ENCODE peak calls at places on chromosomes 2 and 18, in five cellular contexts. Y is psoas muscle; S is activated CD8-positive, alpha-beta memory T cell treated with anti-CD3 and anti-CD28 coated beads for 48 hours; M is activated T-helper 1 cell treated with Interleukin-2 at 50 U/mL for 16 hours; X is activated naive CD8-positive, alpha-beta T cell treated with anti-CD3 and anti-CD28 coated beads, Interleukin-2, amount 50 U/mL, for 24 hours. L is an unnamed sample.

GRCh38 chr18:77366067-77366724 is 116.5 kb downstream of the GALR1 start:
- DNase-seq in Y (no peak), S (no peak), M (no peak), X (no peak), L (peak; percentile 44)

GRCh38 chr2:175884673-175885393 is 117.2 kb downstream of the LNPK start:
- DNase-seq in Y (no peak), S (no peak), M (no peak), X (no peak), L (no peak)

GRCh38 chr2:130997198-130997597 is 96.1 kb downstream of the FAM168B start:
- DNase-seq in Y (no peak), S (no peak), M (no peak), X (no peak), L (no peak)

GRCh38 chr2:85774126-85774978 is 20.6 kb downstream of the ATOH8 start:
- DNase-seq in Y (peak; percentile 75), S (no peak), M (no peak), X (no peak), L (no peak)

GRCh38 chr2:240934701-240935100 is 28.6 kb downstream of the CROCC2 start:
- DNase-seq in Y (peak; percentile 41), S (no peak), M (no peak), X (no peak), L (no peak)

GRCh38 chr2:44719564-44719963 is 221.9 kb upstream of the SIX3 start:
- DNase-seq in Y (no peak), S (no peak), M (no peak), X (no peak), L (no peak)

GRCh38 chr2:14881663-14882327 is 249.3 kb downstream of the LRATD1 start:
- DNase-seq in Y (no peak), S (no peak), M (no peak), X (no peak), L (no peak)

GRCh38 chr2:237459226-237459625 is 27.8 kb upstream of the MLPH start:
- DNase-seq in Y (no peak), S (no peak), M (no peak), X (no peak), L (peak; percentile 36)

GRCh38 chr2:25879133-25879730 is 945 bp upstream of the ASXL2 start:
- DNase-seq in Y (no peak), S (no peak), M (no peak), X (no peak), L (peak; percentile 80)

L was measured in fibroblast of mammary gland.